ENCODE peak calls at places on chromosomes 5 and 9, in four cellular contexts. O is K562, C is HepG2, X is H1. F is an unnamed sample.

GRCh38 chr9:36820392-36820861 is 213.6 kb downstream of the PAX5 start:
- DNase-seq in C (no peak), O (no peak), X (no peak), F (no peak)

GRCh38 chr5:79875230-79875629 is 115.8 kb downstream of the MTX3 start:
- DNase-seq in X (no peak), C (no peak), O (no peak), F (no peak)

GRCh38 chr5:130109152-130109551 is 204.9 kb downstream of the CHSY3 start:
- DNase-seq in O (no peak), X (no peak), C (peak; percentile 27), F (peak; percentile 50)

GRCh38 chr9:84969736-84970135 is 300.2 kb downstream of the NTRK2 start:
- DNase-seq in C (no peak), X (no peak), O (no peak), F (no peak)

GRCh38 chr9:130426883-130427282 is 17.9 kb upstream of the ASS1 start:
- DNase-seq in X (no peak), O (no peak), C (no peak), F (peak; percentile 48)

GRCh38 chr5:76733049-76733417 is 17.1 kb downstream of the F2R start:
- DNase-seq in O (no peak), X (no peak), C (no peak), F (no peak)

GRCh38 chr5:87885727-87886126 is 382.9 kb downstream of the TMEM161B start:
- DNase-seq in X (no peak), C (no peak), O (no peak), F (no peak)

GRCh38 chr9:37031902-37032301 is 2.2 kb downstream of the PAX5 start:
- DNase-seq in O (no peak), X (no peak), C (no peak), F (no peak)

GRCh38 chr5:66807743-66808142 is 211.6 kb downstream of the MAST4 start:
- DNase-seq in X (no peak), O (no peak), C (peak; percentile 7), F (peak; percentile 73)

GRCh38 chr9:114757395-114757794 is 48.4 kb downstream of the TNFSF15 start:
- DNase-seq in X (no peak), C (no peak), O (no peak), F (no peak)

GRCh38 chr9:87501806-87502205 is 4.1 kb downstream of the DAPK1 start:
- DNase-seq in O (no peak), C (no peak), X (no peak), F (no peak)

GRCh38 chr9:113380869-113381378 is 4.1 kb upstream of the HDHD3 start:
- DNase-seq in X (no peak), O (no peak), C (no peak), F (no peak)

GRCh38 chr5:15992918-15993317 is 186.7 kb downstream of the MARCHF11 start:
- DNase-seq in C (no peak), X (no peak), O (no peak), F (no peak)

GRCh38 chr9:15222313-15222712 is 84.7 kb downstream of the TTC39B start:
- DNase-seq in X (no peak), C (no peak), O (no peak), F (no peak)

GRCh38 chr5:72138943-72139467 is 31.7 kb downstream of the MAP1B start:
- DNase-seq in O (peak; percentile 21), X (no peak), C (no peak), F (no peak)

GRCh38 chr9:5442400-5443011 is 4.8 kb upstream of the PLGRKT start:
- DNase-seq in C (peak; percentile 57), O (peak; percentile 17), X (no peak), F (peak; percentile 78)

GRCh38 chr5:88939300-88939699 is 56.3 kb upstream of the MEF2C start:
- DNase-seq in X (no peak), O (no peak), C (no peak), F (no peak)

GRCh38 chr5:94793816-94794198 is 175.3 kb downstream of the SLF1 start:
- DNase-seq in X (no peak), C (no peak), O (no peak), F (no peak)

GRCh38 chr9:69443178-69443577 is 118.2 kb downstream of the ENTREP1 start:
- DNase-seq in O (no peak), X (no peak), C (no peak), F (no peak)

GRCh38 chr9:81112638-81113037 is 576.7 kb downstream of the TLE1 start:
- DNase-seq in X (no peak), C (no peak), O (no peak), F (no peak)

GRCh38 chr5:135729582-135729879 is 104.9 kb upstream of the SLC25A48 start:
- DNase-seq in O (no peak), C (no peak), X (no peak), F (no peak)

DNA sequence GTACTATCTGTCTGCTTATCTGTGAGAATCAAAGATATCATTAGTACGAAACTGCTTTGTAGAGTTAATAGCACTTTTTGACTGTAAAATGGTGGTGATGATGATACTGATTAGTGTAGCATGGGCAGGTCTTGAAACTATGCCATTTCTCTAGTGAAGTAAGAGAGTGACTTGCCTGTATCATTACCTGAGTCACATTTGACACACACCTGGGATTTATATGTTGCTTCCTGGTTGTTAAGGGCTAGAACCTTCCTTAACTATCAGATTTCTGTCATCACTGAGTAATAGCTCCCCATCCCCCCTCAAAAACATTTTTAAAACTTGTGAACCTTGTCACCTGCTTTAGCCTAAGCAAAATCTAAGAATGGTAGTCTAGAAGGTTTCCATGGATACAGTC is 135.6 kb upstream of the RORB start:
- DNase-seq in O (no peak), C (no peak), X (no peak), F (no peak)
- TF ChIP-seq PHF8 in O (no peak), C (no peak), X (no peak), F (no peak)

GRCh38 chr5:151255621-151256286 is 2.8 kb downstream of the GM2A start:
- DNase-seq in O (no peak), C (no peak), X (no peak), F (no peak)
- TF ChIP-seq EP300 in O (peak; percentile 55), C (no peak), X (no peak), F (no peak)

GRCh38 chr9:111599948-111600343 is 499 bp upstream of the PTGR1 start:
- DNase-seq in X (no peak), O (no peak), C (no peak), F (peak; percentile 32)

GRCh38 chr9:111599092-111599947 is at the start of gene PTGR1:
- DNase-seq in C (peak; percentile 35), O (no peak), X (peak; percentile 29), F (peak; percentile 72)

GRCh38 chr9:111597852-111598729 is 1.4 kb downstream of the PTGR1 start:
- DNase-seq in X (peak; percentile 63), C (peak; percentile 55), O (peak; percentile 32), F (peak; percentile 58)

GRCh38 chr9:111601237-111602018 is 2.0 kb upstream of the PTGR1 start:
- DNase-seq in X (no peak), C (peak; percentile 70), O (no peak), F (peak; percentile 75)

DNA sequence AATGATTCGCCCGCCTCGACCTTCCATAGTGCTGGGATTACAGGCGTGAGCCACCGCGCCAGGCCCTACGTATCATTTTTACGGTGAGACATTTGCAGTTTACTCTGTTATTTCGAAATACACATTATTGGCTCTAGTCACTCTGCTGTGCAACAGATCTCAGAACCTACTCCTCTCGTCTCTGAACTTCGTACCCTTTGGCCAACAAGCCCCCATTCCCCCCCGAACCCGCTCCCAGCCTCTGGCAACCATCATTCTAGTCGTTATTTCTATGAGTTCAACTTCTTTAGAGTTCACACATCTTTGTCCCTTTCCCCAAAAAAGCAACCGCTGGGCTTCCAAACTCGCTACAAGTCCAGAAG is 736 bp downstream of the PTGR1 start:
- DNase-seq in X (no peak), O (no peak), C (peak; percentile 56), F (no peak)
- TF ChIP-seq PHF8 in X (no peak), O (no peak), C (peak; percentile 0), F (no peak)

DNA sequence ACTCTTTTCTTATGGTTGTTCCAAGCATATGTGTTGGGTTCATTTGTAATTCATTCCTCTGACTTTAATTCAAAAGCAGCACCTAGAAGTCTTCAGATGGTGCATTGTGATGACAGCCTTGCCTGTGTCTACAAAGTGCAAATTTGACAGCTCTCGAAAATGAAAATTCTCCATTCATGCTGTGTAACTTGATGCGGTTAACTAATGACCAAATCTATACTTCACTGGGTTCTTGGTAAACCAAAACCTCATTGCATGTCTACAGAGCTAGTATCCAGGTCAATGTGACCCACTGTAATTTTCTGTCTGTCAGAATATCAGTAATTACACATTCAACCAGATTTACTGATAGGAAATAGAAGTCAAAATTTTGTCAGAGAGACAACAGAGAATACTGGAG is 66.4 kb downstream of the YIPF5 start:
- DNase-seq in X (no peak), C (no peak), O (no peak), F (no peak)
- TF ChIP-seq EP300 in X (no peak), C (no peak), O (no peak), F (no peak)

GRCh38 chr5:167853421-167853820 is 438.0 kb upstream of the WWC1 start:
- DNase-seq in O (no peak), X (no peak), C (no peak), F (no peak)
- TF ChIP-seq PHF8 in O (no peak), X (no peak), C (no peak), F (no peak)

DNA sequence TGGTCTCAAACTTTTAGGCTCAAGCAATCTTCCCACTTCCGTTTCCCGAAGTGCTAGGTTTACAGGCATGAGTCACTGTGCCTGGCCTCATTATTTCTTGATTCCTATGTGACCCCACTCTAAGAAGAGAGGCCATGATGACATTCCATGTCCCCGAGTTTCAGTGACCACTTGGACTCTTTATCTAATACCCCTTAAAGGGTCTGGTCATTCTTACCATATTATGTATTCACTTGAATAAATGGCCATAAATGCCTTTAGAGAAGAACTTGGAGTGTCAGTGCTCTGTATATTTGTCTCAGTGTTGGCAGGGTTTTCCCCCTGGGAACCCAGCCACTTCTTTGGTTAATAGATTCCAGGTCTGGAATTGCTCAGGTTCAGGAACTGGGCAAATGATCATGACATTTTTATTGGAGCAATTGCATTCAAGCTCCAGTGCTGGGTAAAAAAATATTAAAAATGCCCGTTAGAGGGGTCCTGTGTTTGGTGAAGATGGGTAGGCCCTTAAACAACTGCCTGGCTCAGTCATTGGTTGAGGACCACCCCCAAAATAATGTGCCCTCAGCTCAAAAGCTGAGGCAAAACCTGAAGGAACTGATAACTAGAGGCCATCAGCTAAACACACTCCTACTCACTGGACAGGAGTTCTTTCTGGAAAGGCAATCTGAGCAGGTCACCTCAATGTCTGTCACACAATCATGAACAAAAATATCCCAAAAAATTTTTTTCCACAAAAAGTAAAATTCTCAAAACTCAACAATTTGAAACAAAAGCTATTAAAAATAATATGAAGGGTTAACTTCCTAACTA is 186.6 kb upstream of the ZNF608 start:
- DNase-seq in X (no peak), C (no peak), O (no peak), F (no peak)
- TF ChIP-seq EP300 in X (no peak), C (no peak), O (no peak), F (no peak)

DNA sequence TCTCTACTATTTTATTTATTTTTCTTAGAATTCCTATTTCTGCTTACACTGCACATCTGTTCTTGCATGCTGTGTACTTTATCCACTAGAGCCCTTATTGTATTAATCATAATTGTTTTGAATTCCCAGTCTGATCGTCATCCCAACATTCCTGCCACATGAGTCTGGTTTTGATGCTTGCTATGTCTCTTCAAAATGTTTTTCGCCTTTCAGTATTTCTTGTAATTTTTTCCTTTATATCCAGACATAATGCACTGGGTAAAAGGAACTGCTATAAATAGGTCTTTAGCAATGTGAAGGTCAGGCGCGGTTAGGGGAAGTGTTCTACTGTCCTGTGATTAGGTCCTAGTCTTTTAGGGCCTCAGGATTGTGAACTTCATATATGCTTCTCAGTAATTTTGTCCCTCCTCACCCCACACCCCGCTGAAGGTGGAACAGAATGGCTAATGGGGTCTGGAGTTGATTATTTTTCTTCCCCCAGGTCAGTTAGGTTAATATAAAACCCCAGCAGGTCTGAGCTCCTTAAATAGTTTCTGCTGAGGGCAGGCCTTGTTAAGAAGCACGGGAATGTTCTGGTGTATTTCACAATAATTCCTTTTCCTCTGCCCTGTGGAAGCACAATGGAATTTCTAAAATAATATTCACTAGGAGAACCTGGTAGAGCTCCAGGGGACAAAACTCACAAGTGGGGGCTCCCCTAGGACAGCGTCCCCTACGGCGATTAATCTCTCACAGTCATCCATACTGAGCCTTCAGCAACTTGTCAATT is 146.6 kb upstream of the TUT7 start:
- DNase-seq in X (no peak), O (no peak), C (no peak), F (peak; percentile 13)
- TF ChIP-seq PHF8 in X (no peak), O (no peak), C (no peak), F (no peak)